ENCODE peak calls at places on chromosomes 6 and 20, in ten cellular contexts. A, I, Y, E, K, N, C, S, T and G are unnamed samples.

GRCh38 chr20:38452880-38453624 is 17.9 kb upstream of the SNHG17 start:
- DNase-seq in I (no peak), K (peak; percentile 47), N (no peak), E (no peak), C (no peak), A (peak; percentile 77), S (no peak), T (no peak), Y (no peak), G (peak; percentile 69)

GRCh38 chr6:29651413-29652197 is 5.3 kb upstream of the MOG start:
- DNase-seq in T (no peak), Y (no peak), K (peak; percentile 60), I (no peak), A (peak; percentile 53), S (no peak), N (no peak), C (no peak), E (no peak), G (peak; percentile 46)

GRCh38 chr6:38034269-38034914 is 214.9 kb downstream of the ZFAND3 start:
- DNase-seq in C (no peak), K (peak; percentile 31), A (peak; percentile 74), N (no peak), S (no peak), E (no peak), T (no peak), Y (no peak), I (no peak), G (peak; percentile 74)

GRCh38 chr20:53672484-53673129 is 79.0 kb upstream of the ZNF217 start:
- DNase-seq in K (no peak), A (no peak), T (no peak), N (no peak), E (no peak), Y (no peak), S (no peak), C (no peak), I (no peak), G (peak; percentile 73)

GRCh38 chr20:289693-290080 is 863 bp downstream of the C20orf96 start:
- DNase-seq in T (no peak), Y (no peak), A (no peak), C (no peak), N (no peak), E (no peak), S (no peak), I (no peak), K (no peak), G (no peak)

GRCh38 chr20:36128463-36129176 is 25.9 kb upstream of the EPB41L1 start:
- DNase-seq in N (no peak), T (no peak), A (peak; percentile 74), S (no peak), Y (no peak), K (peak; percentile 93), E (no peak), I (no peak), C (no peak), G (peak; percentile 98)

GRCh38 chr20:36435799-36436541 is 105.3 kb upstream of the MYL9 start:
- DNase-seq in A (peak; percentile 31), Y (peak; percentile 75), I (peak; percentile 91), C (peak; percentile 60), K (peak; percentile 52), T (peak; percentile 70), N (peak; percentile 90), S (peak; percentile 65), E (peak; percentile 81), G (peak; percentile 56)

GRCh38 chr6:137210903-137211302 is 8.3 kb downstream of the IFNGR1 start:
- DNase-seq in Y (no peak), I (no peak), S (no peak), N (no peak), K (no peak), A (peak; percentile 72), C (no peak), E (no peak), T (no peak), G (peak; percentile 57)

GRCh38 chr6:116277124-116277523 is 2.6 kb downstream of the TSPYL1 start:
- DNase-seq in A (no peak), N (no peak), K (no peak), Y (no peak), I (no peak), E (no peak), T (no peak), S (no peak), C (no peak), G (no peak)

GRCh38 chr20:37901667-37902503 is 1.0 kb upstream of the VSTM2L start:
- DNase-seq in I (peak; percentile 30), E (no peak), T (peak; percentile 64), K (peak; percentile 50), A (peak; percentile 74), C (peak; percentile 26), S (no peak), Y (peak; percentile 72), N (no peak), G (peak; percentile 84)

GRCh38 chr20:22098451-22098850 is 393.0 kb downstream of the PAX1 start:
- DNase-seq in Y (no peak), T (no peak), S (no peak), I (no peak), A (no peak), K (no peak), N (no peak), E (no peak), C (no peak), G (no peak)

GRCh38 chr6:149198265-149198664 is 119.2 kb upstream of the TAB2 start:
- DNase-seq in S (no peak), N (no peak), Y (no peak), A (no peak), I (no peak), C (no peak), T (no peak), K (no peak), E (no peak), G (no peak)

GRCh38 chr6:27237089-27237723 is 10.3 kb upstream of the PRSS16 start:
- DNase-seq in T (peak; percentile 74), C (no peak), Y (peak; percentile 61), A (peak; percentile 56), S (no peak), K (peak; percentile 20), I (peak; percentile 63), N (peak; percentile 69), E (no peak), G (peak; percentile 73)

GRCh38 chr6:72999995-73000394 is 225.3 kb downstream of the KHDC1L start:
- DNase-seq in K (no peak), N (no peak), A (no peak), I (no peak), S (no peak), C (no peak), Y (no peak), T (no peak), E (no peak), G (no peak)

GRCh38 chr6:169807699-169808607 is 56.5 kb downstream of the ERMARD start:
- DNase-seq in T (no peak), S (no peak), A (no peak), N (no peak), Y (no peak), E (no peak), I (no peak), C (no peak), K (no peak), G (no peak)

GRCh38 chr6:97394160-97394748 is 111.2 kb upstream of the MMS22L start:
- DNase-seq in A (peak; percentile 73), I (peak; percentile 38), T (peak; percentile 57), N (peak; percentile 20), Y (peak; percentile 45), K (peak; percentile 64), E (peak; percentile 24), C (peak; percentile 55), S (no peak), G (peak; percentile 62)

GRCh38 chr20:45098096-45098773 is 2.7 kb downstream of the KCNS1 start:
- DNase-seq in T (no peak), S (no peak), C (peak; percentile 38), I (peak; percentile 19), E (no peak), K (no peak), N (peak; percentile 21), A (no peak), Y (peak; percentile 68), G (peak; percentile 35)

GRCh38 chr6:44645276-44645675 is 257.8 kb downstream of the CDC5L start:
- DNase-seq in E (no peak), K (no peak), C (no peak), T (no peak), S (no peak), I (no peak), A (no peak), Y (no peak), N (no peak), G (no peak)

GRCh38 chr6:4943716-4944115 is 60.1 kb downstream of the RPP40 start:
- DNase-seq in K (no peak), E (no peak), I (no peak), N (no peak), A (peak; percentile 12), C (no peak), S (no peak), T (no peak), Y (no peak), G (peak; percentile 46)

GRCh38 chr6:27275025-27275956 is 27.8 kb downstream of the PRSS16 start:
- DNase-seq in E (no peak), S (no peak), N (peak; percentile 38), I (no peak), C (no peak), K (no peak), A (no peak), T (no peak), Y (peak; percentile 23), G (peak; percentile 54)

GRCh38 chr6:38161331-38161730 is 341.8 kb downstream of the ZFAND3 start:
- DNase-seq in S (no peak), N (no peak), C (no peak), Y (no peak), K (no peak), A (no peak), E (no peak), T (no peak), I (no peak), G (no peak)

GRCh38 chr6:17492350-17492749 is 99.0 kb downstream of the CAP2 start:
- DNase-seq in C (no peak), N (no peak), E (no peak), T (no peak), I (no peak), K (no peak), Y (no peak), A (no peak), S (no peak), G (no peak)

GRCh38 chr6:132218063-132218696 is 183.1 kb downstream of the MOXD1 start:
- DNase-seq in I (no peak), A (peak; percentile 67), C (no peak), S (no peak), E (no peak), Y (no peak), T (no peak), N (no peak), K (peak; percentile 26), G (peak; percentile 48)

GRCh38 chr6:18081025-18081668 is 41.3 kb downstream of the NHLRC1 start:
- DNase-seq in E (no peak), A (peak; percentile 22), T (no peak), K (no peak), C (no peak), S (no peak), Y (no peak), I (no peak), N (no peak), G (no peak)